ENCODE peak calls at places on chromosomes 16 and 17, in eight cellular contexts. D is cardiac muscle cell, F is endodermal cell, O is heart left ventricle, B is psoas muscle, U is BE2C, X is MM.1S, K is SJSA1. R is an unnamed sample.

GRCh38 chr16:11835891-11836652 is 15.3 kb downstream of the RSL1D1 start:
- DNase-seq in D (peak; percentile 71), F (peak; percentile 64), O (no peak), B (no peak), U (no peak), X (no peak), K (no peak), R (no peak)

GRCh38 chr16:23122107-23122506 is 27.1 kb downstream of the USP31 start:
- DNase-seq in D (no peak), F (no peak), O (no peak), B (no peak), U (no peak), X (no peak), K (no peak), R (no peak)

GRCh38 chr16:7161886-7162285 is 170.8 kb upstream of the RBFOX1 start:
- DNase-seq in D (no peak), F (no peak), O (no peak), B (no peak), U (no peak), X (no peak), K (no peak), R (no peak)

GRCh38 chr17:17419621-17420020 is 57.2 kb upstream of the MED9 start:
- DNase-seq in D (peak; percentile 23), F (no peak), O (peak; percentile 67), B (no peak), U (no peak), X (no peak), K (no peak), R (no peak)

GRCh38 chr17:63224644-63225043 is 221.5 kb downstream of the CYB561 start:
- DNase-seq in D (no peak), F (no peak), O (no peak), B (no peak), U (no peak), X (no peak), K (no peak), R (no peak)

GRCh38 chr17:17681744-17682292 is 560 bp downstream of the RAI1 start:
- DNase-seq in D (no peak), F (peak; percentile 76), O (peak; percentile 58), B (peak; percentile 71), U (peak; percentile 38), X (peak; percentile 35), K (no peak), R (peak; percentile 54)

GRCh38 chr17:50459081-50459676 is 9.5 kb downstream of the CHAD start:
- DNase-seq in D (peak; percentile 44), F (no peak), O (no peak), B (no peak), U (no peak), X (no peak), K (no peak), R (peak; percentile 78)

GRCh38 chr16:84806256-84806889 is 13.4 kb upstream of the CRISPLD2 start:
- DNase-seq in D (peak; percentile 89), F (no peak), O (peak; percentile 81), B (peak; percentile 77), U (peak; percentile 93), X (no peak), K (peak; percentile 97), R (peak; percentile 67)

GRCh38 chr17:43790311-43790940 is 10.2 kb downstream of the CFAP97D1 start:
- DNase-seq in D (peak; percentile 22), F (peak; percentile 72), O (no peak), B (no peak), U (no peak), X (no peak), K (no peak), R (no peak)

GRCh38 chr16:50821586-50821985 is 79.7 kb downstream of the CYLD start:
- DNase-seq in D (no peak), F (no peak), O (no peak), B (no peak), U (no peak), X (no peak), K (peak; percentile 24), R (no peak)

GRCh38 chr17:10702574-10702973 is 5.2 kb downstream of the ADPRM start:
- DNase-seq in D (peak; percentile 76), F (no peak), O (no peak), B (no peak), U (no peak), X (no peak), K (no peak), R (no peak)

GRCh38 chr17:81120149-81120484 is 45.2 kb upstream of the PVALEF start:
- DNase-seq in D (no peak), F (no peak), O (no peak), B (no peak), U (no peak), X (no peak), K (no peak), R (no peak)

GRCh38 chr17:50618941-50619340 is 15.7 kb upstream of the ABCC3 start:
- DNase-seq in D (no peak), F (no peak), O (no peak), B (no peak), U (no peak), X (no peak), K (no peak), R (no peak)

GRCh38 chr17:52751051-52751450 is 592.5 kb upstream of the CA10 start:
- DNase-seq in D (no peak), F (peak; percentile 74), O (no peak), B (no peak), U (peak; percentile 95), X (no peak), K (no peak), R (no peak)

GRCh38 chr17:72334205-72334604 is 213.4 kb downstream of the SOX9 start:
- DNase-seq in D (peak; percentile 33), F (no peak), O (no peak), B (no peak), U (no peak), X (no peak), K (no peak), R (no peak)

GRCh38 chr17:61504697-61505096 is 52.5 kb downstream of the TBX4 start:
- DNase-seq in D (peak; percentile 76), F (no peak), O (no peak), B (no peak), U (no peak), X (no peak), K (no peak), R (no peak)

GRCh38 chr16:53415504-53415903 is 18.8 kb upstream of the RBL2 start:
- DNase-seq in D (no peak), F (peak; percentile 80), O (no peak), B (no peak), U (no peak), X (peak; percentile 53), K (no peak), R (no peak)

GRCh38 chr17:60065136-60065535 is 13.6 kb downstream of the HEATR6 start:
- DNase-seq in D (peak; percentile 43), F (no peak), O (no peak), B (no peak), U (no peak), X (no peak), K (no peak), R (no peak)

GRCh38 chr17:81382851-81383250 is 12.4 kb upstream of the BAHCC1 start:
- DNase-seq in D (no peak), F (peak; percentile 57), O (no peak), B (peak; percentile 48), U (no peak), X (no peak), K (no peak), R (no peak)

GRCh38 chr16:23842137-23842600 is 6.4 kb downstream of the PRKCB start:
- DNase-seq in D (no peak), F (no peak), O (no peak), B (no peak), U (no peak), X (no peak), K (no peak), R (no peak)

GRCh38 chr17:55451203-55451641 is 29.6 kb upstream of the MMD start:
- DNase-seq in D (peak; percentile 80), F (no peak), O (no peak), B (no peak), U (no peak), X (no peak), K (peak; percentile 56), R (no peak)

DNA sequence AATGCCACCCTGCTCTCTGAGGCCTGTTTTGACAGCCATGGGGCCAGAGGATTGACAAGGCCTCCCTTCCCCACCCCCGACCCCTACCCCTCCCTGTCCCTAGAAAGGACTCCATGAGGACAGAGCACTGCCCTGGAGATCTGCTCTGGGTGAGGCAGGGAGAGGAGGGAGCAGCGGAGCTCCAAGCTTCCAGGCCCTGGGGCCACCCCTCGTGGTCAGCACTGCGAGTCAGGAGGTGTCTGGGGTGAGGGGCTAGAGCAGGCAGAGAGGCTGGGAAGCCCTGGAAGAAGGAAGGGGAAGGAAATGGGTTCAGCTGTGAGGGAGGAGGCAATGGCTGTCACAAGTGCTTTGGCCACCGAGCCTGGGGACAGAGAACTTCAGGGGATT is 28.2 kb upstream of the DNAI2 start:
- DNase-seq in D (no peak), F (no peak), O (no peak), B (no peak), U (no peak), X (no peak), K (no peak), R (no peak)
- H3K4me1 ChIP-seq in D (peaks cover 3% of the 10 kb centered on the region), F (no peaks in the 10 kb centered on the region), O (peaks cover 36% of the 10 kb centered on the region), B (peaks cover 11% of the 10 kb centered on the region), U (peaks cover 4% of the 10 kb centered on the region), X (no peaks in the 10 kb centered on the region), K (no peaks in the 10 kb centered on the region), R (no peaks in the 10 kb centered on the region)

DNA sequence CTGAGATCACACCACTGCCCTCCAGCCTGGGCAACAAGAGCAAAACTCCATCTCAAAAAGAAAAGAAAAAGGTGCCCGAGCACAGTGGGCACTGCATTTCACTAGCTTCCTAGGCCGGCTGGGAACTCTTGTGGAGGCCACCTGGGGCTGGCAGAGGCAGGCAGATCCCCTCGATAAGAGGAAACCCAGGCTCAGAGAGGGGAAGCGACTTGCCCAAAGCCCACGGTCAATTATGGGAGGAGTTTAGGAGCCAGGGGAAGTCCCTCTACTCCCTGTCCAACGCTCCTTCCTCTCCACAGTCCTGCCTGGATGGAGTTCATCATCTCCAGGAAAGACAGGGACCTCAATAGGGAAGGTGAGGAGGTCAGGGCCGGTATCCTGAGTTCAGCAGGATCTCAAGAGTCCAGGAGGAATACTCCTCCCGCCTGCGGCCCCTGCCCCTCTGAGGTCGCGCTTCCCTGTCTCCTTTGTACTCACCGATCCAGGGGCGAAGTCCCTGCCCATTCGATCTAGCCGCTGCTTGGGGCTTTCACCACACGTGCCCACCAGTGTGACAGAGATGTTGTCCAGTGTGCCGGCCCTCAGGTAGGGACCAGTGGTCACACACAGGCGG is 841 bp downstream of the ALOXE3 start:
- DNase-seq in D (no peak), F (no peak), O (no peak), B (no peak), U (no peak), X (no peak), K (no peak), R (no peak)
- H3K4me1 ChIP-seq in D (no peaks in the 10 kb centered on the region), F (no peaks in the 10 kb centered on the region), O (peaks cover 40% of the 10 kb centered on the region), B (peaks cover 18% of the 10 kb centered on the region), U (no peaks in the 10 kb centered on the region), X (no peaks in the 10 kb centered on the region), K (peaks cover 21% of the 10 kb centered on the region), R (peaks cover 30% of the 10 kb centered on the region)

GRCh38 chr16:66592814-66593213 is 11.7 kb upstream of the CMTM3 start:
- DNase-seq in D (no peak), F (no peak), O (no peak), B (no peak), U (no peak), X (no peak), K (no peak), R (no peak)
- H3K4me1 ChIP-seq in D (no peaks in the 10 kb centered on the region), F (no peaks in the 10 kb centered on the region), O (no peaks in the 10 kb centered on the region), B (no peaks in the 10 kb centered on the region), U (no peaks in the 10 kb centered on the region), X (no peaks in the 10 kb centered on the region), K (no peaks in the 10 kb centered on the region), R (no peaks in the 10 kb centered on the region)

GRCh38 chr17:22459331-22459952 is 767.1 kb downstream of the KCNJ18 start:
- DNase-seq in D (no peak), F (no peak), O (no peak), B (no peak), U (no peak), X (no peak), K (no peak), R (no peak)
- H3K4me1 ChIP-seq in D (no peaks in the 10 kb centered on the region), F (no peaks in the 10 kb centered on the region), O (no peaks in the 10 kb centered on the region), B (no peaks in the 10 kb centered on the region), U (no peaks in the 10 kb centered on the region), X (no peaks in the 10 kb centered on the region), K (no peaks in the 10 kb centered on the region), R (no peaks in the 10 kb centered on the region)